ENCODE peak calls at places on chromosome 21, in eight cellular contexts. K, A, J, E, U, F, S and O are unnamed samples.

GRCh38 chr21:33241846-33242245 is 12.1 kb downstream of the IFNAR2 start:
- DNase-seq in F (no peak), K (no peak), U (no peak), A (no peak), E (no peak), S (no peak), J (no peak), O (no peak)

GRCh38 chr21:15164678-15165303 is 100.0 kb upstream of the NRIP1 start:
- DNase-seq in K (no peak), S (no peak), J (no peak), F (no peak), E (no peak), U (no peak), A (no peak), O (peak; percentile 3)

GRCh38 chr21:14270631-14271030 is 54.7 kb downstream of the RBM11 start:
- DNase-seq in A (no peak), U (no peak), J (no peak), K (no peak), S (no peak), E (no peak), F (no peak), O (no peak)

GRCh38 chr21:32597205-32597604 is 11.9 kb upstream of the TCP10L start:
- DNase-seq in F (no peak), A (peak; percentile 42), U (no peak), S (peak; percentile 83), J (peak; percentile 96), E (no peak), K (no peak), O (peak; percentile 60)

GRCh38 chr21:16395285-16395684 is 665.5 kb downstream of the USP25 start:
- DNase-seq in S (no peak), U (no peak), F (no peak), K (no peak), E (no peak), J (no peak), A (no peak), O (no peak)

GRCh38 chr21:17759546-17760178 is 59.5 kb downstream of the C21orf91 start:
- DNase-seq in J (no peak), S (no peak), F (no peak), E (no peak), A (no peak), K (no peak), U (no peak), O (peak; percentile 32)

GRCh38 chr21:17462276-17462981 is 50.4 kb upstream of the CXADR start:
- DNase-seq in A (no peak), J (peak; percentile 83), F (no peak), K (no peak), U (no peak), E (no peak), S (peak; percentile 52), O (no peak)

GRCh38 chr21:16196521-16197208 is 466.9 kb downstream of the USP25 start:
- DNase-seq in A (no peak), J (peak; percentile 50), E (no peak), F (no peak), K (no peak), S (peak; percentile 68), U (no peak), O (peak; percentile 39)

GRCh38 chr21:16634522-16634914 is 878.3 kb upstream of the CXADR start:
- DNase-seq in J (no peak), U (no peak), A (peak; percentile 24), F (no peak), K (no peak), S (no peak), E (no peak), O (no peak)

GRCh38 chr21:40846566-40847411 is at the start of gene DSCAM:
- DNase-seq in A (no peak), U (no peak), K (no peak), F (no peak), S (no peak), J (peak; percentile 38), E (no peak), O (no peak)

GRCh38 chr21:17441370-17441769 is 71.5 kb upstream of the CXADR start:
- DNase-seq in A (peak; percentile 52), J (peak; percentile 19), E (peak; percentile 36), K (no peak), S (no peak), F (peak; percentile 72), U (no peak), O (peak; percentile 29)

GRCh38 chr21:36694593-36695282 is 4.2 kb upstream of the SIM2 start:
- DNase-seq in A (no peak), K (no peak), E (no peak), F (no peak), S (no peak), J (no peak), U (no peak), O (no peak)

GRCh38 chr21:35034203-35034926 is 14.7 kb downstream of the RUNX1 start:
- DNase-seq in K (no peak), A (no peak), S (no peak), E (no peak), U (no peak), J (no peak), F (no peak), O (no peak)

GRCh38 chr21:40846057-40846456 is 901 bp downstream of the DSCAM start:
- DNase-seq in S (no peak), U (no peak), E (no peak), A (no peak), F (no peak), J (no peak), K (no peak), O (no peak)

GRCh38 chr21:29206445-29206844 is 76.0 kb downstream of the MAP3K7CL start:
- DNase-seq in A (no peak), U (no peak), E (no peak), F (no peak), J (no peak), K (no peak), S (no peak), O (no peak)

GRCh38 chr21:21188513-21189188 is 190.4 kb downstream of the NCAM2 start:
- DNase-seq in J (no peak), U (no peak), A (no peak), K (no peak), F (no peak), E (no peak), S (peak; percentile 14), O (no peak)

GRCh38 chr21:31656199-31657095 is 3.0 kb upstream of the SOD1 start:
- DNase-seq in U (no peak), A (no peak), J (peak; percentile 63), E (no peak), K (no peak), S (peak; percentile 44), F (no peak), O (no peak)

GRCh38 chr21:21163904-21164303 is 165.7 kb downstream of the NCAM2 start:
- DNase-seq in K (no peak), E (peak; percentile 67), F (no peak), A (peak; percentile 24), J (peak; percentile 71), S (peak; percentile 87), U (no peak), O (peak; percentile 78)

GRCh38 chr21:38489729-38490128 is 8.5 kb downstream of the ERG start:
- DNase-seq in J (no peak), F (no peak), K (no peak), S (no peak), U (no peak), E (no peak), A (no peak), O (no peak)

GRCh38 chr21:38487906-38488639 is 10.2 kb downstream of the ERG start:
- DNase-seq in F (no peak), E (no peak), U (no peak), J (no peak), S (no peak), A (no peak), K (no peak), O (no peak)

GRCh38 chr21:38488640-38489282 is 9.5 kb downstream of the ERG start:
- DNase-seq in A (no peak), J (no peak), U (no peak), E (no peak), K (no peak), F (no peak), S (no peak), O (no peak)

GRCh38 chr21:38490411-38491020 is 7.8 kb downstream of the ERG start:
- DNase-seq in A (no peak), K (no peak), F (no peak), E (no peak), S (no peak), J (no peak), U (no peak), O (no peak)

DNA sequence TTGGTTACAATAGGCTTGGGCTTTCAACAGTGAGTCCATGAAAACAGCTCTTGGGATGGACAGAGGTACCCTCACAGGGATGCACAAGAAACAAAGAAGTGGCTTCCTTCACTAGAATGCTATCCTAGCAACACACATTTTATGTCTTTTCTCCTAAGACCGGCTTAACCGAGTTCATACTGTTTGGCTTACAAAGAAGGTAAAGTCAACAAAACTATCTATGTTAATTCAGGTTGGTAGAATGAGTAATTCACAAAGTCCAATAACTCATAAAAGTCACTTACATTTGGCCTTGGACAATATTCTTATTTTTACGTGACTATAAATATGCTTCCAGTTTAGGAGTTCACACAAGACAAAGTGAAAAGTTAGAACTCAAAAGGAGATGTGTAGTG is 9.0 kb downstream of the ERG start:
- DNase-seq in K (no peak), S (no peak), U (no peak), F (no peak), A (no peak), J (no peak), E (no peak), O (no peak)
- H3K4me3 ChIP-seq in K (no peak overlapping the region), S (no peak overlapping the region), U (no peak overlapping the region), F (no peak overlapping the region), A (no peak overlapping the region), J (no peak overlapping the region), E (no peak overlapping the region), O (no peak overlapping the region)

DNA sequence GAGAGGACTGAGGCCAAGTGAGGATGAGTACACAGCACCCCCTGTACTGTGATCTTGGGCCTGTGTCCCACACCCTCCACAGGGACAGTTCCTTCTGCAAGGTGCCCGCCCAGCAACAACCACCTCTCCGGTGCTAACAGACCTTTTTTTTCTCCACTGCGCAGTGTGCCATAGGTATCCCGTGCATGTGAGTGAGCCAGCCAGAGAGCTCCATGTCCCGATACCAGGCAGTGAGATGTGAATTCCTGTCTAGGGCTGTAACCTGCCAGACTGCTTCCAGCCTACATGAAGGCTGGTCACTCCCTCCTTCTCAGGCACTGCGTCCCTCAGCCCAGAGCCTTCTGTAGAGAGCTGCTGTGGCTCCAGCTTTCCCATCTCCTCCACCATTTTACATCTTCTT is 56.9 kb downstream of the PCBP3 start:
- DNase-seq in U (no peak), F (no peak), A (no peak), J (no peak), S (no peak), K (no peak), E (no peak), O (no peak)
- TF ChIP-seq CTCF in U (no peak), F (no peak), A (no peak), J (no peak), S (no peak), K (no peak), E (no peak), O (no peak)

GRCh38 chr21:41869771-41870170 is 9.4 kb downstream of the PRDM15 start:
- DNase-seq in K (no peak), A (no peak), U (no peak), E (no peak), S (no peak), J (no peak), F (no peak), O (no peak)
- H3K4me3 ChIP-seq in K (no peak overlapping the region), A (no peak overlapping the region), U (no peak overlapping the region), E (no peak overlapping the region), S (no peak overlapping the region), J (no peak overlapping the region), F (no peak overlapping the region), O (no peak overlapping the region)

GRCh38 chr21:24025101-24025500 is 1582.2 kb downstream of the MRPL39 start:
- DNase-seq in S (no peak), K (no peak), U (no peak), E (no peak), F (no peak), J (no peak), A (no peak), O (no peak)
- TF ChIP-seq CTCF in S (no peak), K (no peak), U (no peak), E (no peak), F (no peak), J (no peak), A (no peak), O (no peak)